ENCODE peak calls at places on chromosomes 4 and X, in four cellular contexts. X is fibroblast of lung, P is glutamatergic neuron, F is tibial nerve. J is an unnamed sample.

GRCh38 chr4:1777822-1778641 is 15.1 kb upstream of the FGFR3 start:
- DNase-seq in X (no peak), P (peak; percentile 51), F (no peak), J (peak; percentile 88)

GRCh38 chr4:139815646-139816601 is 150.3 kb downstream of the MGST2 start:
- DNase-seq in X (peak; percentile 83), P (peak; percentile 87), F (peak; percentile 40), J (peak; percentile 79)

GRCh38 chr4:99462875-99463464 is 27.8 kb upstream of the ADH7 start:
- DNase-seq in X (peak; percentile 83), P (peak; percentile 62), F (peak; percentile 53), J (peak; percentile 25)

GRCh38 chr4:123788577-123788976 is 392.0 kb downstream of the SPRY1 start:
- DNase-seq in X (peak; percentile 71), P (no peak), F (no peak), J (no peak)

GRCh38 chrX:101595739-101596419 is 21.9 kb downstream of the ARMCX6 start:
- DNase-seq in X (peak; percentile 83), P (no peak), F (peak; percentile 51), J (peak; percentile 41)

GRCh38 chr4:89752932-89753598 is 83.9 kb downstream of the SNCA start:
- DNase-seq in X (peak; percentile 97), P (no peak), F (no peak), J (no peak)

GRCh38 chrX:16999275-16999674 is 52.8 kb downstream of the REPS2 start:
- DNase-seq in X (peak; percentile 2), P (no peak), F (no peak), J (no peak)

GRCh38 chr4:105912633-105913032 is 17.4 kb downstream of the NPNT start:
- DNase-seq in X (no peak), P (no peak), F (no peak), J (no peak)

GRCh38 chr4:53840643-53841042 is 223.8 kb downstream of the CHIC2 start:
- DNase-seq in X (peak; percentile 33), P (no peak), F (no peak), J (no peak)

GRCh38 chrX:105050921-105051320 is 169.6 kb downstream of the TEX13A start:
- DNase-seq in X (no peak), P (no peak), F (no peak), J (no peak)

GRCh38 chr4:30866444-30866843 is 146.3 kb downstream of the PCDH7 start:
- DNase-seq in X (peak; percentile 60), P (no peak), F (no peak), J (no peak)

GRCh38 chr4:3451956-3452355 is 10.2 kb downstream of the HGFAC start:
- DNase-seq in X (peak; percentile 78), P (no peak), F (no peak), J (no peak)

GRCh38 chr4:141117935-141118334 is 15.3 kb downstream of the RNF150 start:
- DNase-seq in X (no peak), P (no peak), F (no peak), J (no peak)

GRCh38 chr4:1195109-1195671 is 22.8 kb upstream of the SPON2 start:
- DNase-seq in X (no peak), P (peak; percentile 11), F (no peak), J (no peak)

GRCh38 chrX:727738-728621 is 97.4 kb downstream of the SHOX start:
- DNase-seq in X (no peak), P (peak; percentile 46), F (no peak), J (peak; percentile 24)
- TF ChIP-seq CTCF in X (no peak), P (peak; percentile 66), F (no peak), J (peak; percentile 62)

DNA sequence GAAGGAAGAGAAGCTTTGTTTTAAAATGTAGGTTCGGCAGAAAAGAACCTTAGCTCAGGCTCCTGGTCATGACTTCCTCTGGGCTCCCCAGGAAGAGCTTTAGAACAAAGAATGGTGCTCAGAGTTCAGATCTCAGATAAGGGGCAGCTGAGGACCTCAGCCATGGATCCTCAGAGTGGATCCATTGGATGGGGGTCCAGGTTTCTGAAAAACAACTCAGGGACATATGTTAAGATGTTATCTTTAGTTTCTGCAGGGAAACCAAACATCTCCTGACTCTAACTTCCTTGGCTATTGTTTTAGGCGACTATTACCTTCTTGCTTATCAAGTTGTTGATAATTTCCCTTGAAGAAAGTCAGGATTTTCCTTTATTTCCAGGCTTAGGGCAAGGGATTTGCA is 5.4 kb downstream of the EVC start:
- DNase-seq in X (no peak), P (no peak), F (no peak), J (no peak)
- TF ChIP-seq CTCF in X (no peak), P (no peak), F (no peak), J (no peak)

GRCh38 chrX:110212299-110212698 is 105.6 kb downstream of the AMMECR1 start:
- DNase-seq in X (no peak), P (no peak), F (no peak), J (no peak)
- TF ChIP-seq CTCF in X (no peak), P (peak; percentile 60), F (no peak), J (peak; percentile 52)

DNA sequence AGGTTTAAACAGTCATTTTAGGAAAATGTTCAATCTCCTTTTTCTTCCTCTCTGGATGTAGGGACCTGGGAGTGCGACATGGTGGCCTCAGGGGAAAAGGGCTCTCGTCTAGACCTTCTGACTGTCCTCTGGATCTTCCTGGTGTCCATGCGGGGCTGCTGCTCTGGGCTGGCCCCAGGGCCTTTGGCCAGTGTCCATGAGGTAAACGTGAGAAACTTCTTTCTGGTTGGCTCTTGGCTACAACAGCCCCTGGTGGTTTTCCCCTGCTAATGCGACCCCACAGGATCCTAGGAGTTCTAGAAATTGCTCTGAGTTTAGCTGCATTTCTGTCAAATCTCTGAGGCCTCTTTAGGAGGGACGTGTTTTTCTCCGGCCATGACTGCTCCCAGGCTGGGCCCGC is 85.7 kb downstream of the MFAP3L start:
- DNase-seq in X (no peak), P (peak; percentile 24), F (no peak), J (no peak)
- TF ChIP-seq CTCF in X (no peak), P (peak; percentile 33), F (no peak), J (no peak)

GRCh38 chrX:53000447-53001208 is 42.3 kb upstream of the FAM156A start:
- DNase-seq in X (no peak), P (no peak), F (no peak), J (no peak)

GRCh38 chrX:52990848-52991247 is 32.5 kb upstream of the FAM156A start:
- DNase-seq in X (no peak), P (no peak), F (no peak), J (no peak)

GRCh38 chrX:52995135-52995973 is 37.0 kb upstream of the FAM156A start:
- DNase-seq in X (peak; percentile 95), P (peak; percentile 90), F (peak; percentile 87), J (peak; percentile 70)

DNA sequence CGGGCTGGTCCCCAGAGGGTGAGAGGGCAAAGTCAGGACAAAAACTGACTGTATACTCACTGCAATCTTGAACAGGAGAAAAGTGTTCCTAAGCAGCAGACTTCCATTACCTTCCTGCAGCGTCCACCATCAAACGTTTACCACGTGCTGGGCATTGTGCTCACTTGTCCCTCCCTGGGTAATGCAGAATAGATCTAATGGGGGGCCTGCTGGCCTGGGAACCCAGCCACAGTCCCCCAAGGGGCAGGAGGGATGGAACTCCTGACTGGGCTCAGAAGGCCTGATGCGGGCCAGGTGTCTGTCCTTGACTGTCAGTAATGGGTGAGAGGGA is 37.6 kb upstream of the FAM156A start:
- DNase-seq in X (no peak), P (no peak), F (no peak), J (no peak)
- TF ChIP-seq CTCF in X (no peak), P (no peak), F (no peak), J (no peak)